ENCODE peak calls at places on chromosome 18, in four cellular contexts. I is GM19239; L is germinal center; K is activated CD4-positive, alpha-beta T cell treated with anti-CD3 and anti-CD28 coated beads for 4 hours. J is an unnamed sample.

GRCh38 chr18:51195086-51195601 is 2.3 kb downstream of the MEX3C start:
- DNase-seq in I (no peak), L (no peak), K (no peak), J (no peak)

GRCh38 chr18:50432915-50433314 is 58.1 kb downstream of the SKA1 start:
- DNase-seq in I (no peak), L (no peak), K (no peak), J (no peak)

GRCh38 chr18:34938102-34938501 is 103.1 kb upstream of the MAPRE2 start:
- DNase-seq in I (no peak), L (no peak), K (no peak), J (no peak)

GRCh38 chr18:76451475-76452331 is 43.3 kb downstream of the ZNF516 start:
- DNase-seq in I (no peak), L (no peak), K (no peak), J (no peak)

GRCh38 chr18:44828080-44828479 is 147.4 kb downstream of the SETBP1 start:
- DNase-seq in I (no peak), L (no peak), K (no peak), J (no peak)

GRCh38 chr18:59451073-59451472 is 92.0 kb upstream of the LMAN1 start:
- DNase-seq in I (no peak), L (no peak), K (no peak), J (no peak)

GRCh38 chr18:65623686-65624085 is 127.1 kb upstream of the CDH7 start:
- DNase-seq in I (no peak), L (no peak), K (no peak), J (no peak)

GRCh38 chr18:78794031-78794430 is 185.6 kb upstream of the SALL3 start:
- DNase-seq in I (no peak), L (no peak), K (no peak), J (no peak)

GRCh38 chr18:62377408-62377807 is 52.3 kb downstream of the TNFRSF11A start:
- DNase-seq in I (no peak), L (no peak), K (no peak), J (no peak)

GRCh38 chr18:27412551-27412950 is 227.4 kb upstream of the CHST9 start:
- DNase-seq in I (no peak), L (no peak), K (no peak), J (no peak)

GRCh38 chr18:12890500-12890899 is 6.5 kb upstream of the PTPN2 start:
- DNase-seq in I (no peak), L (no peak), K (no peak), J (peak; percentile 49)

GRCh38 chr18:63299837-63300787 is 19.5 kb downstream of the BCL2 start:
- DNase-seq in I (no peak), L (no peak), K (no peak), J (no peak)

GRCh38 chr18:66558773-66559172 is 45.1 kb downstream of the CDH19 start:
- DNase-seq in I (no peak), L (no peak), K (no peak), J (no peak)

GRCh38 chr18:6980363-6980762 is 137.2 kb downstream of the LAMA1 start:
- DNase-seq in I (no peak), L (no peak), K (no peak), J (no peak)

GRCh38 chr18:80097201-80097600 is 11.9 kb upstream of the ADNP2 start:
- DNase-seq in I (no peak), L (no peak), K (no peak), J (no peak)

GRCh38 chr18:27184115-27185024 is 738 bp downstream of the CHST9 start:
- DNase-seq in I (peak; percentile 12), L (no peak), K (no peak), J (no peak)

GRCh38 chr18:13222371-13223281 is 4.1 kb downstream of the LDLRAD4 start:
- DNase-seq in I (no peak), L (no peak), K (no peak), J (no peak)